ENCODE peak calls at places on chromosomes 11 and 22, in ten cellular contexts. B, O, P, K, Q, X, Y, C, F and H are unnamed samples.

GRCh38 chr11:134574425-134574824 is 162.4 kb upstream of the B3GAT1 start:
- DNase-seq in B (no peak), O (no peak), P (no peak), K (no peak), Q (no peak), X (no peak), Y (no peak), C (no peak), F (no peak), H (no peak)

GRCh38 chr11:59801981-59802638 is 8.5 kb downstream of the MRPL16 start:
- DNase-seq in B (no peak), O (no peak), P (no peak), K (peak; percentile 84), Q (peak; percentile 70), X (no peak), Y (no peak), C (no peak), F (no peak), H (no peak)

GRCh38 chr22:27876684-27877083 is 42.4 kb downstream of the PITPNB start:
- DNase-seq in B (no peak), O (no peak), P (no peak), K (peak; percentile 15), Q (peak; percentile 44), X (no peak), Y (no peak), C (no peak), F (no peak), H (no peak)

GRCh38 chr11:119797137-119797611 is 68.2 kb upstream of the NECTIN1 start:
- DNase-seq in B (no peak), O (no peak), P (no peak), K (no peak), Q (no peak), X (no peak), Y (no peak), C (peak; percentile 9), F (no peak), H (no peak)

GRCh38 chr11:75474878-75475766 is 42.1 kb upstream of the KLHL35 start:
- DNase-seq in B (peak; percentile 77), O (peak; percentile 67), P (peak; percentile 85), K (no peak), Q (peak; percentile 40), X (peak; percentile 53), Y (no peak), C (peak; percentile 53), F (peak; percentile 73), H (peak; percentile 66)

GRCh38 chr11:69702769-69703510 is 882 bp downstream of the FGF19 start:
- DNase-seq in B (no peak), O (no peak), P (peak; percentile 50), K (no peak), Q (no peak), X (no peak), Y (no peak), C (no peak), F (no peak), H (no peak)

GRCh38 chr11:87181143-87181542 is 143.4 kb downstream of the TMEM135 start:
- DNase-seq in B (no peak), O (no peak), P (no peak), K (no peak), Q (no peak), X (no peak), Y (no peak), C (no peak), F (no peak), H (no peak)

GRCh38 chr22:48553119-48553518 is 1274.6 kb downstream of the BRD1 start:
- DNase-seq in B (no peak), O (no peak), P (no peak), K (no peak), Q (no peak), X (no peak), Y (no peak), C (no peak), F (no peak), H (no peak)

GRCh38 chr11:126172596-126173038 is 38.8 kb downstream of the RPUSD4 start:
- DNase-seq in B (no peak), O (no peak), P (no peak), K (no peak), Q (peak; percentile 37), X (no peak), Y (no peak), C (no peak), F (no peak), H (no peak)

GRCh38 chr11:116792869-116793475 is 1.3 kb upstream of the APOA5 start:
- DNase-seq in B (no peak), O (no peak), P (no peak), K (no peak), Q (no peak), X (no peak), Y (no peak), C (no peak), F (no peak), H (no peak)

GRCh38 chr11:35464308-35464707 is 45.0 kb upstream of the SLC1A2 start:
- DNase-seq in B (no peak), O (no peak), P (no peak), K (peak; percentile 27), Q (peak; percentile 43), X (no peak), Y (no peak), C (no peak), F (no peak), H (no peak)

GRCh38 chr22:49569286-49570031 is 258.2 kb downstream of the BRD1 start:
- DNase-seq in B (no peak), O (no peak), P (no peak), K (no peak), Q (no peak), X (no peak), Y (no peak), C (no peak), F (no peak), H (no peak)

GRCh38 chr11:100874203-100874602 is 187.1 kb downstream of the ARHGAP42 start:
- DNase-seq in B (no peak), O (no peak), P (no peak), K (no peak), Q (no peak), X (no peak), Y (no peak), C (no peak), F (no peak), H (no peak)

GRCh38 chr22:47249370-47249928 is 487.0 kb downstream of the TBC1D22A start:
- DNase-seq in B (no peak), O (no peak), P (no peak), K (no peak), Q (no peak), X (no peak), Y (no peak), C (no peak), F (no peak), H (no peak)

GRCh38 chr11:46588915-46589314 is 4.9 kb downstream of the AMBRA1 start:
- DNase-seq in B (no peak), O (no peak), P (no peak), K (no peak), Q (no peak), X (no peak), Y (no peak), C (no peak), F (no peak), H (no peak)

GRCh38 chr22:38202437-38203089 is 769 bp downstream of the MAFF start:
- DNase-seq in B (peak; percentile 86), O (peak; percentile 61), P (peak; percentile 50), K (peak; percentile 25), Q (peak; percentile 47), X (peak; percentile 41), Y (peak; percentile 76), C (peak; percentile 53), F (peak; percentile 65), H (peak; percentile 89)

GRCh38 chr11:128686745-128687177 is 7.1 kb upstream of the FLI1 start:
- DNase-seq in B (no peak), O (peak; percentile 58), P (peak; percentile 60), K (no peak), Q (peak; percentile 40), X (no peak), Y (no peak), C (no peak), F (peak; percentile 65), H (peak; percentile 55)

GRCh38 chr11:81989093-81989492 is 744.6 kb downstream of the FAM181B start:
- DNase-seq in B (no peak), O (no peak), P (no peak), K (no peak), Q (no peak), X (no peak), Y (no peak), C (no peak), F (no peak), H (no peak)

GRCh38 chr11:102964867-102965266 is 9.3 kb upstream of the MMP13 start:
- DNase-seq in B (no peak), O (no peak), P (no peak), K (no peak), Q (no peak), X (no peak), Y (no peak), C (no peak), F (no peak), H (no peak)

GRCh38 chr11:69439127-69439526 is 42.3 kb upstream of the LINC01488 start:
- DNase-seq in B (no peak), O (no peak), P (no peak), K (no peak), Q (no peak), X (no peak), Y (no peak), C (no peak), F (no peak), H (no peak)

GRCh38 chr11:120659076-120659475 is 147.5 kb downstream of the GRIK4 start:
- DNase-seq in B (no peak), O (no peak), P (no peak), K (no peak), Q (no peak), X (no peak), Y (no peak), C (no peak), F (no peak), H (no peak)

GRCh38 chr11:62388999-62389398 is 29.8 kb upstream of the SCGB1A1 start:
- DNase-seq in B (no peak), O (no peak), P (no peak), K (no peak), Q (no peak), X (no peak), Y (no peak), C (no peak), F (no peak), H (no peak)

GRCh38 chr11:126716456-126717083 is 284.0 kb downstream of the KIRREL3 start:
- DNase-seq in B (peak; percentile 68), O (peak; percentile 68), P (peak; percentile 74), K (peak; percentile 70), Q (peak; percentile 55), X (no peak), Y (peak; percentile 1), C (peak; percentile 64), F (peak; percentile 44), H (no peak)

GRCh38 chr11:74492974-74493815 is at the start of gene LIPT2:
- DNase-seq in B (peak; percentile 99), O (peak; percentile 96), P (peak; percentile 97), K (peak; percentile 93), Q (peak; percentile 96), X (peak; percentile 96), Y (peak; percentile 100), C (peak; percentile 88), F (peak; percentile 97), H (peak; percentile 97)

GRCh38 chr11:27423125-27423524 is 49.5 kb downstream of the LGR4 start:
- DNase-seq in B (no peak), O (no peak), P (no peak), K (no peak), Q (no peak), X (no peak), Y (peak; percentile 72), C (no peak), F (no peak), H (peak; percentile 50)

GRCh38 chr11:497565-498296 is 9.3 kb downstream of the RNH1 start:
- DNase-seq in B (no peak), O (no peak), P (no peak), K (no peak), Q (peak; percentile 4), X (no peak), Y (no peak), C (no peak), F (no peak), H (peak; percentile 62)

GRCh38 chr11:73652046-73652730 is 5.8 kb downstream of the PLEKHB1 start:
- DNase-seq in B (no peak), O (no peak), P (no peak), K (peak; percentile 93), Q (peak; percentile 97), X (no peak), Y (no peak), C (peak; percentile 74), F (no peak), H (no peak)

GRCh38 chr11:86660011-86660595 is 12.3 kb downstream of the ME3 start:
- DNase-seq in B (no peak), O (no peak), P (no peak), K (no peak), Q (no peak), X (no peak), Y (no peak), C (no peak), F (no peak), H (no peak)